ENCODE peak calls at places on chromosomes 1 and 21, in eight cellular contexts. One of them, this sample, is unnamed.

GRCh38 chr1:220926146-220926545 is 46.9 kb downstream of the HLX start:
- DNase-seq in GM23338: no peak
- DNase-seq in GM23248: peak
- DNase-seq in neural progenitor cell: no peak
- DNase-seq in PC-9: no peak
- DNase-seq in GM12878: no peak
- DNase-seq in K562: no peak
- DNase-seq in PC-3: no peak
- DNase-seq in this sample: no peak

GRCh38 chr21:41166947-41167346 is 1.0 kb upstream of the BACE2 start:
- DNase-seq in GM23248: peak
- DNase-seq in GM12878: no peak
- DNase-seq in PC-3: no peak
- DNase-seq in neural progenitor cell: no peak
- DNase-seq in GM23338: peak
- DNase-seq in PC-9: no peak
- DNase-seq in K562: no peak
- DNase-seq in this sample: no peak

GRCh38 chr21:44285547-44285992 is at the start of gene AIRE:
- DNase-seq in GM23338: peak
- DNase-seq in PC-3: no peak
- DNase-seq in neural progenitor cell: peak
- DNase-seq in PC-9: no peak
- DNase-seq in K562: no peak
- DNase-seq in GM12878: no peak
- DNase-seq in GM23248: peak
- DNase-seq in this sample: peak

GRCh38 chr21:36846624-36847023 is 119.8 kb downstream of the HLCS start:
- DNase-seq in PC-9: no peak
- DNase-seq in GM12878: no peak
- DNase-seq in GM23338: no peak
- DNase-seq in K562: no peak
- DNase-seq in GM23248: no peak
- DNase-seq in neural progenitor cell: peak
- DNase-seq in PC-3: no peak
- DNase-seq in this sample: no peak

GRCh38 chr1:162302246-162302645 is 74.4 kb downstream of the SPATA46 start:
- DNase-seq in GM12878: no peak
- DNase-seq in GM23248: no peak
- DNase-seq in GM23338: no peak
- DNase-seq in PC-3: no peak
- DNase-seq in K562: no peak
- DNase-seq in neural progenitor cell: no peak
- DNase-seq in PC-9: no peak
- DNase-seq in this sample: no peak

GRCh38 chr1:212428496-212428895 is 4.2 kb upstream of the NENF start:
- DNase-seq in GM23248: no peak
- DNase-seq in PC-3: no peak
- DNase-seq in K562: no peak
- DNase-seq in GM23338: no peak
- DNase-seq in neural progenitor cell: no peak
- DNase-seq in GM12878: no peak
- DNase-seq in PC-9: no peak
- DNase-seq in this sample: no peak

GRCh38 chr1:45557422-45557944 is 6.9 kb downstream of the AKR1A1 start:
- DNase-seq in GM12878: no peak
- DNase-seq in K562: no peak
- DNase-seq in PC-3: no peak
- DNase-seq in PC-9: peak
- DNase-seq in neural progenitor cell: no peak
- DNase-seq in GM23248: no peak
- DNase-seq in GM23338: no peak
- DNase-seq in this sample: no peak

GRCh38 chr1:151819951-151820623 is 11.5 kb downstream of the RORC start:
- DNase-seq in neural progenitor cell: no peak
- DNase-seq in GM23338: no peak
- DNase-seq in GM23248: peak
- DNase-seq in GM12878: no peak
- DNase-seq in PC-9: peak
- DNase-seq in K562: no peak
- DNase-seq in PC-3: peak
- DNase-seq in this sample: no peak

GRCh38 chr1:2031546-2032540 is 12.7 kb downstream of the GABRD start:
- DNase-seq in K562: no peak
- DNase-seq in GM23248: no peak
- DNase-seq in PC-3: no peak
- DNase-seq in neural progenitor cell: no peak
- DNase-seq in PC-9: no peak
- DNase-seq in GM12878: no peak
- DNase-seq in GM23338: no peak
- DNase-seq in this sample: no peak

GRCh38 chr21:25189497-25189896 is 417.8 kb downstream of the MRPL39 start:
- DNase-seq in GM12878: no peak
- DNase-seq in neural progenitor cell: no peak
- DNase-seq in GM23248: no peak
- DNase-seq in GM23338: no peak
- DNase-seq in PC-9: no peak
- DNase-seq in K562: no peak
- DNase-seq in PC-3: no peak
- DNase-seq in this sample: no peak

GRCh38 chr1:99217599-99217998 is 46.7 kb upstream of the PLPPR4 start:
- DNase-seq in K562: no peak
- DNase-seq in PC-9: no peak
- DNase-seq in GM23338: peak
- DNase-seq in GM12878: no peak
- DNase-seq in neural progenitor cell: no peak
- DNase-seq in PC-3: no peak
- DNase-seq in GM23248: no peak
- DNase-seq in this sample: no peak

GRCh38 chr1:40757084-40757483 is 26.5 kb upstream of the KCNQ4 start:
- DNase-seq in GM23338: no peak
- DNase-seq in neural progenitor cell: no peak
- DNase-seq in GM12878: no peak
- DNase-seq in PC-3: no peak
- DNase-seq in PC-9: no peak
- DNase-seq in K562: no peak
- DNase-seq in GM23248: no peak
- DNase-seq in this sample: no peak

DNA sequence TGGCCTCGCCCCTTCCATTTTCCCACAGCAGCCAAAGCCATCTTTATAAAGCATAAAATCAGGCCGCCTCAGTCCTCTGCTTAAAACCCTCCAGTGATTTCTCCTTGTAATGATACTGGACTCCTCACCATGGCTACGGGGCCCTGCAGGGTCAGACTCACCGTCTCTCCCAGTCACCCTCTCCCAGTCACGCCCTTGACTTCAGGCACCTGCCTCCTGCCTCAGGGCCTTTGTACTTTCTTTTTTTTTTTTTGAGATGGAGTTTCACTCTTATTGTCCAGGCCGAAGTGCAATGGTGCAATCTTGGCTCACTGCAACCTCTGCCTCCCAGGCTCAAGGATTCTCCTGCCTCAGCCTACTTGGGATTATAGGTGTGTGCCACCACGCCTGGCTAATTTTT is 47.8 kb downstream of the PIK3CD start:
- DNase-seq in K562: no peak
- DNase-seq in GM23338: no peak
- DNase-seq in neural progenitor cell: no peak
- DNase-seq in GM12878: no peak
- DNase-seq in PC-9: peak
- DNase-seq in PC-3: peak
- DNase-seq in GM23248: no peak
- DNase-seq in this sample: no peak
- H3K27ac ChIP-seq in K562: no peak
- H3K27ac ChIP-seq in GM23338: no peak
- H3K27ac ChIP-seq in neural progenitor cell: no peak
- H3K27ac ChIP-seq in GM12878: no peak
- H3K27ac ChIP-seq in PC-9: no peak
- H3K27ac ChIP-seq in PC-3: peak
- H3K27ac ChIP-seq in GM23248: no peak
- H3K27ac ChIP-seq in this sample: no peak

GRCh38 chr1:234214911-234215892 is 158.1 kb upstream of the COA6 start:
- DNase-seq in GM23248: no peak
- DNase-seq in neural progenitor cell: peak
- DNase-seq in K562: no peak
- DNase-seq in PC-3: no peak
- DNase-seq in GM12878: no peak
- DNase-seq in PC-9: peak
- DNase-seq in GM23338: peak
- DNase-seq in this sample: peak

GRCh38 chr1:234216116-234216703 is 157.0 kb upstream of the COA6 start:
- DNase-seq in GM23248: no peak
- DNase-seq in GM12878: peak
- DNase-seq in PC-9: no peak
- DNase-seq in neural progenitor cell: no peak
- DNase-seq in GM23338: no peak
- DNase-seq in K562: no peak
- DNase-seq in PC-3: no peak
- DNase-seq in this sample: no peak

GRCh38 chr1:234212764-234213406 is 160.4 kb upstream of the COA6 start:
- DNase-seq in PC-9: peak
- DNase-seq in GM23338: peak
- DNase-seq in GM12878: peak
- DNase-seq in neural progenitor cell: peak
- DNase-seq in K562: peak
- DNase-seq in GM23248: peak
- DNase-seq in PC-3: peak
- DNase-seq in this sample: peak

GRCh38 chr1:234213576-234214128 is 159.6 kb upstream of the COA6 start:
- DNase-seq in GM12878: no peak
- DNase-seq in GM23248: peak
- DNase-seq in K562: no peak
- DNase-seq in neural progenitor cell: peak
- DNase-seq in GM23338: no peak
- DNase-seq in PC-3: no peak
- DNase-seq in PC-9: no peak
- DNase-seq in this sample: no peak

GRCh38 chr1:234214129-234214910 is 158.9 kb upstream of the COA6 start:
- DNase-seq in PC-3: peak
- DNase-seq in PC-9: no peak
- DNase-seq in GM12878: no peak
- DNase-seq in K562: no peak
- DNase-seq in GM23338: peak
- DNase-seq in neural progenitor cell: peak
- DNase-seq in GM23248: peak
- DNase-seq in this sample: peak
- TF ChIP-seq EZH2 in PC-3: no peak
- TF ChIP-seq EZH2 in PC-9: no peak
- TF ChIP-seq EZH2 in GM12878: no peak
- TF ChIP-seq EZH2 in K562: no peak
- TF ChIP-seq EZH2 in GM23338: no peak
- TF ChIP-seq EZH2 in neural progenitor cell: peak
- TF ChIP-seq EZH2 in GM23248: no peak
- TF ChIP-seq EZH2 in this sample: peak

DNA sequence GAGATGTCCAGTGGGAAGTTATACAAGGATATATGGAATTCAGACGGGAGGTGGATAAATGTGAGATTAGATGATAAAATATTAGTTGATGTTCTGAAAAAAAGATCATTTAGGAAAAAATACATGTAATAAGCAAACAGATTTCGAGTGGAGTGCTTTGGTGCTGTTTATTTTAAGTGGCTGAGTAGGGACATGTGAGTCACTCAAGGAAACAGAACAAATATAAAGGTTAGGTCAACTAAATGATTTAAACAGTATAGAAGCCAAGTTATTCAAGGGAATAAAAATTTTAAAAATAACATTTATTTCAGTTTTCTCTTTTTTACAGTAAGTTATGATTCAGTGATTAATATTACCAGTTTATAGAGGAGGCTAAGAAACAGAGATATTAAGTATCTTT is 1046.7 kb upstream of the B3GALT2 start:
- DNase-seq in PC-9: no peak
- DNase-seq in GM12878: no peak
- DNase-seq in GM23338: no peak
- DNase-seq in PC-3: peak
- DNase-seq in K562: no peak
- DNase-seq in neural progenitor cell: no peak
- DNase-seq in GM23248: no peak
- DNase-seq in this sample: no peak
- H3K27ac ChIP-seq in PC-9: no peak
- H3K27ac ChIP-seq in GM12878: no peak
- H3K27ac ChIP-seq in GM23338: no peak
- H3K27ac ChIP-seq in PC-3: no peak
- H3K27ac ChIP-seq in K562: no peak
- H3K27ac ChIP-seq in neural progenitor cell: no peak
- H3K27ac ChIP-seq in GM23248: no peak
- H3K27ac ChIP-seq in this sample: no peak

GRCh38 chr1:66752000-66752592 is at the start of gene DYNLT5:
- DNase-seq in PC-3: no peak
- DNase-seq in GM12878: no peak
- DNase-seq in GM23248: peak
- DNase-seq in K562: no peak
- DNase-seq in PC-9: no peak
- DNase-seq in GM23338: peak
- DNase-seq in neural progenitor cell: peak
- DNase-seq in this sample: peak
- TF ChIP-seq EZH2 in PC-3: no peak
- TF ChIP-seq EZH2 in GM12878: no peak
- TF ChIP-seq EZH2 in GM23248: no peak
- TF ChIP-seq EZH2 in K562: no peak
- TF ChIP-seq EZH2 in PC-9: no peak
- TF ChIP-seq EZH2 in GM23338: no peak
- TF ChIP-seq EZH2 in neural progenitor cell: peak
- TF ChIP-seq EZH2 in this sample: no peak

GRCh38 chr1:21691739-21692138 is 22.6 kb upstream of the RAP1GAP start:
- DNase-seq in K562: no peak
- DNase-seq in PC-3: no peak
- DNase-seq in GM23338: no peak
- DNase-seq in neural progenitor cell: no peak
- DNase-seq in GM23248: no peak
- DNase-seq in GM12878: no peak
- DNase-seq in PC-9: no peak
- DNase-seq in this sample: no peak
- H3K27ac ChIP-seq in K562: no peak
- H3K27ac ChIP-seq in PC-3: no peak
- H3K27ac ChIP-seq in GM23338: no peak
- H3K27ac ChIP-seq in neural progenitor cell: no peak
- H3K27ac ChIP-seq in GM23248: no peak
- H3K27ac ChIP-seq in GM12878: no peak
- H3K27ac ChIP-seq in PC-9: no peak
- H3K27ac ChIP-seq in this sample: no peak